ENCODE peak calls at places on chromosomes 12 and 14, in ten cellular contexts. One of them, this sample, is unnamed.
A peak's percentile ranks its signal among the peaks of the same experiment; 100 is the strongest.

GRCh38 chr12:102484017-102484731 is 3.8 kb upstream of the IGF1 start:
- DNase-seq in uterus: peak; percentile 55
- DNase-seq in neuronal stem cell: peak; percentile 48
- DNase-seq in stimulated activated CD4-positive, alpha-beta T cell treated with anti-CD3 and anti-CD28 coated beads, Interleukin-4, amount 100 ng/mL, for 24 hours: peak; percentile 61
- DNase-seq in T-helper 17 cell: no peak
- DNase-seq in NCI-H82: peak; percentile 74
- DNase-seq in left lobe of liver: peak; percentile 60
- DNase-seq in nephron progenitor cell: peak; percentile 58
- DNase-seq in endothelial cell: peak; percentile 44
- DNase-seq in cardiac fibroblast: peak; percentile 71
- DNase-seq in this sample: peak; percentile 61

GRCh38 chr12:64679487-64679983 is 69.2 kb downstream of the RASSF3 start:
- DNase-seq in neuronal stem cell: no peak
- DNase-seq in cardiac fibroblast: peak; percentile 90
- DNase-seq in stimulated activated CD4-positive, alpha-beta T cell treated with anti-CD3 and anti-CD28 coated beads, Interleukin-4, amount 100 ng/mL, for 24 hours: peak; percentile 61
- DNase-seq in endothelial cell: no peak
- DNase-seq in uterus: peak; percentile 73
- DNase-seq in nephron progenitor cell: no peak
- DNase-seq in left lobe of liver: no peak
- DNase-seq in T-helper 17 cell: peak; percentile 48
- DNase-seq in NCI-H82: no peak
- DNase-seq in this sample: no peak

GRCh38 chr14:56217380-56218045 is 99.3 kb downstream of the PELI2 start:
- DNase-seq in cardiac fibroblast: peak; percentile 32
- DNase-seq in T-helper 17 cell: no peak
- DNase-seq in uterus: no peak
- DNase-seq in left lobe of liver: no peak
- DNase-seq in NCI-H82: peak; percentile 88
- DNase-seq in stimulated activated CD4-positive, alpha-beta T cell treated with anti-CD3 and anti-CD28 coated beads, Interleukin-4, amount 100 ng/mL, for 24 hours: no peak
- DNase-seq in neuronal stem cell: no peak
- DNase-seq in endothelial cell: no peak
- DNase-seq in nephron progenitor cell: no peak
- DNase-seq in this sample: no peak

GRCh38 chr14:32449640-32450039 is 120.5 kb downstream of the AKAP6 start:
- DNase-seq in stimulated activated CD4-positive, alpha-beta T cell treated with anti-CD3 and anti-CD28 coated beads, Interleukin-4, amount 100 ng/mL, for 24 hours: no peak
- DNase-seq in left lobe of liver: no peak
- DNase-seq in T-helper 17 cell: no peak
- DNase-seq in cardiac fibroblast: no peak
- DNase-seq in neuronal stem cell: no peak
- DNase-seq in uterus: no peak
- DNase-seq in NCI-H82: peak; percentile 19
- DNase-seq in endothelial cell: no peak
- DNase-seq in nephron progenitor cell: no peak
- DNase-seq in this sample: no peak

GRCh38 chr14:69928111-69928523 is 48.9 kb downstream of the SMOC1 start:
- DNase-seq in T-helper 17 cell: no peak
- DNase-seq in neuronal stem cell: no peak
- DNase-seq in left lobe of liver: no peak
- DNase-seq in endothelial cell: no peak
- DNase-seq in cardiac fibroblast: peak; percentile 3
- DNase-seq in nephron progenitor cell: no peak
- DNase-seq in NCI-H82: no peak
- DNase-seq in uterus: no peak
- DNase-seq in stimulated activated CD4-positive, alpha-beta T cell treated with anti-CD3 and anti-CD28 coated beads, Interleukin-4, amount 100 ng/mL, for 24 hours: no peak
- DNase-seq in this sample: no peak

GRCh38 chr12:89060133-89060532 is 292.2 kb downstream of the DUSP6 start:
- DNase-seq in cardiac fibroblast: no peak
- DNase-seq in stimulated activated CD4-positive, alpha-beta T cell treated with anti-CD3 and anti-CD28 coated beads, Interleukin-4, amount 100 ng/mL, for 24 hours: no peak
- DNase-seq in NCI-H82: peak; percentile 21
- DNase-seq in left lobe of liver: no peak
- DNase-seq in nephron progenitor cell: no peak
- DNase-seq in T-helper 17 cell: no peak
- DNase-seq in endothelial cell: no peak
- DNase-seq in neuronal stem cell: peak; percentile 72
- DNase-seq in uterus: no peak
- DNase-seq in this sample: no peak

GRCh38 chr14:60250318-60251035 is 1.5 kb downstream of the PPM1A start:
- DNase-seq in uterus: no peak
- DNase-seq in endothelial cell: peak; percentile 9
- DNase-seq in T-helper 17 cell: no peak
- DNase-seq in neuronal stem cell: peak; percentile 9
- DNase-seq in cardiac fibroblast: no peak
- DNase-seq in stimulated activated CD4-positive, alpha-beta T cell treated with anti-CD3 and anti-CD28 coated beads, Interleukin-4, amount 100 ng/mL, for 24 hours: no peak
- DNase-seq in nephron progenitor cell: peak; percentile 31
- DNase-seq in NCI-H82: peak; percentile 75
- DNase-seq in left lobe of liver: no peak
- DNase-seq in this sample: no peak

GRCh38 chr14:74491952-74492351 is 1.2 kb downstream of the NPC2 start:
- DNase-seq in uterus: no peak
- DNase-seq in neuronal stem cell: no peak
- DNase-seq in NCI-H82: peak; percentile 47
- DNase-seq in stimulated activated CD4-positive, alpha-beta T cell treated with anti-CD3 and anti-CD28 coated beads, Interleukin-4, amount 100 ng/mL, for 24 hours: no peak
- DNase-seq in left lobe of liver: no peak
- DNase-seq in cardiac fibroblast: peak; percentile 64
- DNase-seq in nephron progenitor cell: no peak
- DNase-seq in T-helper 17 cell: no peak
- DNase-seq in endothelial cell: no peak
- DNase-seq in this sample: no peak

GRCh38 chr12:22415342-22416309 is 81.1 kb upstream of the ST8SIA1 start:
- DNase-seq in nephron progenitor cell: no peak
- DNase-seq in cardiac fibroblast: no peak
- DNase-seq in uterus: no peak
- DNase-seq in neuronal stem cell: no peak
- DNase-seq in left lobe of liver: no peak
- DNase-seq in endothelial cell: no peak
- DNase-seq in stimulated activated CD4-positive, alpha-beta T cell treated with anti-CD3 and anti-CD28 coated beads, Interleukin-4, amount 100 ng/mL, for 24 hours: no peak
- DNase-seq in T-helper 17 cell: no peak
- DNase-seq in NCI-H82: no peak
- DNase-seq in this sample: no peak

GRCh38 chr12:7797698-7798398 is 8.6 kb downstream of the NANOG start:
- DNase-seq in endothelial cell: no peak
- DNase-seq in NCI-H82: no peak
- DNase-seq in left lobe of liver: no peak
- DNase-seq in nephron progenitor cell: no peak
- DNase-seq in cardiac fibroblast: peak; percentile 9
- DNase-seq in T-helper 17 cell: no peak
- DNase-seq in neuronal stem cell: no peak
- DNase-seq in stimulated activated CD4-positive, alpha-beta T cell treated with anti-CD3 and anti-CD28 coated beads, Interleukin-4, amount 100 ng/mL, for 24 hours: no peak
- DNase-seq in uterus: no peak
- DNase-seq in this sample: no peak

GRCh38 chr12:95648990-95649791 is 97.9 kb upstream of the USP44 start:
- DNase-seq in uterus: no peak
- DNase-seq in neuronal stem cell: no peak
- DNase-seq in nephron progenitor cell: no peak
- DNase-seq in cardiac fibroblast: peak; percentile 29
- DNase-seq in NCI-H82: no peak
- DNase-seq in left lobe of liver: no peak
- DNase-seq in T-helper 17 cell: no peak
- DNase-seq in endothelial cell: no peak
- DNase-seq in stimulated activated CD4-positive, alpha-beta T cell treated with anti-CD3 and anti-CD28 coated beads, Interleukin-4, amount 100 ng/mL, for 24 hours: no peak
- DNase-seq in this sample: no peak

GRCh38 chr12:96140110-96140509 is 54.1 kb upstream of the ELK3 start:
- DNase-seq in nephron progenitor cell: no peak
- DNase-seq in endothelial cell: no peak
- DNase-seq in T-helper 17 cell: no peak
- DNase-seq in stimulated activated CD4-positive, alpha-beta T cell treated with anti-CD3 and anti-CD28 coated beads, Interleukin-4, amount 100 ng/mL, for 24 hours: no peak
- DNase-seq in NCI-H82: no peak
- DNase-seq in cardiac fibroblast: peak; percentile 76
- DNase-seq in uterus: no peak
- DNase-seq in neuronal stem cell: no peak
- DNase-seq in left lobe of liver: no peak
- DNase-seq in this sample: no peak

GRCh38 chr14:72739446-72740405 is 154.2 kb downstream of the DPF3 start:
- DNase-seq in left lobe of liver: peak; percentile 37
- DNase-seq in NCI-H82: no peak
- DNase-seq in nephron progenitor cell: no peak
- DNase-seq in uterus: no peak
- DNase-seq in stimulated activated CD4-positive, alpha-beta T cell treated with anti-CD3 and anti-CD28 coated beads, Interleukin-4, amount 100 ng/mL, for 24 hours: no peak
- DNase-seq in neuronal stem cell: no peak
- DNase-seq in cardiac fibroblast: no peak
- DNase-seq in endothelial cell: no peak
- DNase-seq in T-helper 17 cell: no peak
- DNase-seq in this sample: no peak

GRCh38 chr12:96399081-96399918 is 939 bp downstream of the CDK17 start:
- DNase-seq in NCI-H82: peak; percentile 77
- DNase-seq in endothelial cell: peak; percentile 57
- DNase-seq in T-helper 17 cell: peak; percentile 74
- DNase-seq in cardiac fibroblast: peak; percentile 79
- DNase-seq in neuronal stem cell: peak; percentile 68
- DNase-seq in left lobe of liver: peak; percentile 78
- DNase-seq in uterus: peak; percentile 84
- DNase-seq in stimulated activated CD4-positive, alpha-beta T cell treated with anti-CD3 and anti-CD28 coated beads, Interleukin-4, amount 100 ng/mL, for 24 hours: peak; percentile 70
- DNase-seq in nephron progenitor cell: peak; percentile 79
- DNase-seq in this sample: peak; percentile 78

This sample was measured in right lobe of liver.